ENCODE peak calls at places on chromosome 1, in five cellular contexts. X, E, Y, F and S are unnamed samples.

GRCh38 chr1:23018661-23019093 is 591 bp upstream of the KDM1A start:
- DNase-seq in E (peak; percentile 18), F (no peak), X (no peak), Y (no peak), S (peak; percentile 37)

GRCh38 chr1:155228096-155228427 is 19.6 kb downstream of the MTX1 start:
- DNase-seq in X (no peak), E (no peak), Y (no peak), F (no peak), S (no peak)

GRCh38 chr1:66563094-66563800 is 29.3 kb downstream of the SGIP1 start:
- DNase-seq in Y (no peak), X (no peak), F (no peak), E (peak; percentile 63), S (peak; percentile 96)

GRCh38 chr1:174953657-174954435 is 45.9 kb upstream of the CACYBP start:
- DNase-seq in F (no peak), X (no peak), Y (no peak), E (no peak), S (no peak)

GRCh38 chr1:200233393-200233792 is 176.4 kb downstream of the ZNF281 start:
- DNase-seq in E (no peak), X (no peak), F (no peak), Y (no peak), S (no peak)

GRCh38 chr1:94864821-94865220 is 44.7 kb downstream of the SLC44A3 start:
- DNase-seq in F (no peak), X (no peak), E (no peak), Y (no peak), S (no peak)

GRCh38 chr1:180507826-180508724 is 5.7 kb upstream of the ACBD6 start:
- DNase-seq in Y (peak; percentile 24), X (no peak), E (peak; percentile 77), F (no peak), S (no peak)

GRCh38 chr1:54342764-54343687 is 63.2 kb downstream of the SSBP3 start:
- DNase-seq in E (no peak), Y (no peak), X (no peak), F (no peak), S (no peak)

GRCh38 chr1:51960262-51960661 is 30.2 kb downstream of the RAB3B start:
- DNase-seq in F (no peak), Y (no peak), E (no peak), X (no peak), S (no peak)

GRCh38 chr1:192559115-192560006 is 16.2 kb upstream of the RGS1 start:
- DNase-seq in X (no peak), F (no peak), Y (no peak), E (peak; percentile 42), S (peak; percentile 9)

GRCh38 chr1:21494196-21494595 is 15.0 kb upstream of the ALPL start:
- DNase-seq in F (no peak), Y (no peak), X (no peak), E (no peak), S (no peak)

GRCh38 chr1:198929961-198930599 is 291.2 kb downstream of the PTPRC start:
- DNase-seq in E (no peak), X (no peak), Y (no peak), F (no peak), S (no peak)

GRCh38 chr1:36721261-36721660 is 238.5 kb upstream of the CSF3R start:
- DNase-seq in E (no peak), F (no peak), X (no peak), Y (no peak), S (no peak)

GRCh38 chr1:33876970-33877680 is 13.2 kb downstream of the HMGB4 start:
- DNase-seq in F (no peak), E (peak; percentile 27), X (no peak), Y (no peak), S (peak; percentile 12)

GRCh38 chr1:5961601-5962000 is 30.6 kb downstream of the NPHP4 start:
- DNase-seq in Y (no peak), F (no peak), E (no peak), X (no peak), S (no peak)

GRCh38 chr1:172380441-172381244 is 39.8 kb upstream of the C1orf105 start:
- DNase-seq in E (no peak), F (peak; percentile 10), Y (peak; percentile 31), X (no peak), S (no peak)

GRCh38 chr1:113751516-113751915 is 7.8 kb downstream of the PHTF1 start:
- DNase-seq in X (no peak), F (no peak), E (no peak), Y (no peak), S (no peak)

GRCh38 chr1:2258996-2259395 is 30.9 kb downstream of the SKI start:
- DNase-seq in Y (no peak), X (peak; percentile 20), F (peak; percentile 40), E (no peak), S (no peak)

GRCh38 chr1:227320476-227320875 is 2.2 kb upstream of the CDC42BPA start:
- DNase-seq in E (no peak), X (no peak), Y (no peak), F (no peak), S (no peak)

GRCh38 chr1:172867216-172867828 is 183.4 kb downstream of the TNFSF18 start:
- DNase-seq in F (no peak), X (no peak), E (no peak), Y (no peak), S (no peak)

GRCh38 chr1:3743826-3744225 is 8.4 kb upstream of the CCDC27 start:
- DNase-seq in X (no peak), F (no peak), E (no peak), Y (no peak), S (no peak)

GRCh38 chr1:116414364-116414763 is 41.3 kb downstream of the ATP1A1 start:
- DNase-seq in X (no peak), Y (no peak), E (no peak), F (no peak), S (no peak)

GRCh38 chr1:210689741-210690635 is 361.3 kb downstream of the HHAT start:
- DNase-seq in X (no peak), E (no peak), F (no peak), Y (no peak), S (no peak)

GRCh38 chr1:58585591-58586151 is 8.6 kb upstream of the TACSTD2 start:
- DNase-seq in E (no peak), X (no peak), F (no peak), Y (no peak), S (no peak)

GRCh38 chr1:37676281-37677243 is 15.8 kb upstream of the CDCA8 start:
- DNase-seq in Y (peak; percentile 48), F (no peak), E (no peak), X (no peak), S (no peak)

GRCh38 chr1:235758931-235759330 is 107.8 kb downstream of the LYST start:
- DNase-seq in X (no peak), Y (no peak), F (no peak), E (no peak), S (no peak)

GRCh38 chr1:197799271-197799670 is 24.0 kb upstream of the DENND1B start:
- DNase-seq in X (no peak), Y (no peak), E (peak; percentile 57), F (no peak), S (peak; percentile 1)

GRCh38 chr1:147171399-147172167 is 687 bp downstream of the PRKAB2 start:
- DNase-seq in F (no peak), X (no peak), E (peak; percentile 17), Y (peak; percentile 28), S (peak; percentile 62)

GRCh38 chr1:187527346-187527745 is 698.6 kb downstream of the PLA2G4A start:
- DNase-seq in E (no peak), Y (no peak), X (no peak), F (no peak), S (no peak)

GRCh38 chr1:164786980-164787833 is 228.2 kb downstream of the PBX1 start:
- DNase-seq in Y (peak; percentile 85), F (no peak), E (peak; percentile 85), X (peak; percentile 6), S (peak; percentile 72)